ENCODE peak calls at places on chromosomes 4 and X, in six cellular contexts. M is tibial artery; X is right cardiac atrium; C is psoas muscle; L is CD4-positive, CD25-positive, alpha-beta regulatory T cell; Z is BJ. N is an unnamed sample.

GRCh38 chr4:179595671-179596410 is 2153.6 kb upstream of the AGA start:
- DNase-seq in M (no peak), X (no peak), C (no peak), L (no peak), Z (no peak), N (peak; percentile 24)

GRCh38 chrX:45765726-45766125 is 565.0 kb upstream of the DIPK2B start:
- DNase-seq in M (no peak), X (no peak), C (no peak), L (no peak), Z (no peak), N (no peak)

GRCh38 chr4:40301592-40301991 is 33.5 kb upstream of the CHRNA9 start:
- DNase-seq in M (peak; percentile 16), X (no peak), C (no peak), L (peak; percentile 66), Z (no peak), N (no peak)

GRCh38 chr4:142883433-142883832 is 37.3 kb upstream of the INPP4B start:
- DNase-seq in M (no peak), X (no peak), C (no peak), L (no peak), Z (no peak), N (no peak)

GRCh38 chr4:15006416-15007024 is 4.2 kb downstream of the CPEB2 start:
- DNase-seq in M (no peak), X (no peak), C (no peak), L (no peak), Z (no peak), N (no peak)

GRCh38 chrX:18415386-18415785 is 10.0 kb upstream of the CDKL5 start:
- DNase-seq in M (no peak), X (no peak), C (no peak), L (no peak), Z (no peak), N (peak; percentile 13)

GRCh38 chrX:40100141-40100536 is 2.4 kb upstream of the BCOR start:
- DNase-seq in M (peak; percentile 68), X (peak; percentile 78), C (no peak), L (no peak), Z (no peak), N (no peak)

GRCh38 chr4:145132521-145133098 is 34.5 kb downstream of the ABCE1 start:
- DNase-seq in M (no peak), X (no peak), C (no peak), L (no peak), Z (no peak), N (peak; percentile 28)

GRCh38 chrX:40471965-40472648 is 108.7 kb upstream of the ATP6AP2 start:
- DNase-seq in M (no peak), X (peak; percentile 55), C (no peak), L (no peak), Z (peak; percentile 39), N (peak; percentile 12)

GRCh38 chr4:63787326-63787725 is 621.9 kb downstream of the TECRL start:
- DNase-seq in M (no peak), X (no peak), C (no peak), L (no peak), Z (no peak), N (no peak)

GRCh38 chr4:183798249-183798920 is 106.7 kb upstream of the STOX2 start:
- DNase-seq in M (no peak), X (peak; percentile 51), C (no peak), L (no peak), Z (no peak), N (no peak)
- H3K4me3 ChIP-seq in M (peak overlapping the region; percentile 51), X (peak overlapping the region; percentile 76), C (peak overlapping the region; percentile 70), L (no peak overlapping the region), Z (no peak overlapping the region), N (no peak overlapping the region)

GRCh38 chrX:68500105-68500504 is 1.3 kb downstream of the YIPF6 start:
- DNase-seq in M (no peak), X (no peak), C (no peak), L (no peak), Z (no peak), N (no peak)
- H3K4me3 ChIP-seq in M (peak overlapping the region; percentile 75), X (no peak overlapping the region), C (peak overlapping the region; percentile 85), L (peak overlapping the region; percentile 90), Z (no peak overlapping the region), N (peak overlapping the region; percentile 84)

DNA sequence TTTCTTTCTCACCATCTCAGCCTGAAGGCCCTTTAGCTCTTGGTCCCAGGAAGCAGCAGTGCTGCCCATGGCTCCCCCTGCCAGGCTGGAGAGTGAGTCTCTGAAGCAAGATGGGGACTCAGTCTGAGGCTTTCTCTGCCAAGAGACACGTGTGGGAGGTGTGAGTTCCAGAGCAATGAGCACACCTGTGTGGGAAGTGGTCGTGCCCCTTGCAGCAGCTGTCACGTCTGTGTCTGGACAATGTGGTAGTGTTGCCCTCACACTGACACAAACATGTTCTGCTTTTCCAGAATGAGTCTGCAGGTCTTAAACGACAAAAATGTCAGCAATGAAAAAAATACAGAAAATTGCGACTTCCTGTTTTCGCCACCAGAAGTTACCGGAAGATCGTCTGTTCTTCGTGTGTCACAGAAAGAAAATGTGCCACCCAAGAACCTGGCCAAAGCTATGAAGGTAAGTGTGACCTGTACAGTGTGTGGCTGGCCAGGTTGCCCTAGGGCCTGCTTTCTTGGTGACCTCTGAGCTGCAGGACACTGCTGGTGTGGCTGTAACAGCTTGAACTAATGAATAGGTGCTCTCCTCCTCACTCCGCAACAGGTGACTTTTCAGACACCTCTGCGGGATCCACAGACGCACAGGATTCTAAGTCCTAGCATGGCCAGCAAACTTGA is 1.9 kb downstream of the TACC3 start:
- DNase-seq in M (no peak), X (no peak), C (peak; percentile 44), L (no peak), Z (no peak), N (no peak)
- H3K4me3 ChIP-seq in M (peak overlapping the region; percentile 9), X (no peak overlapping the region), C (no peak overlapping the region), L (peak overlapping the region; percentile 92), Z (no peak overlapping the region), N (peak overlapping the region; percentile 57)

GRCh38 chr4:95547708-95548471 is 883 bp downstream of the UNC5C start:
- DNase-seq in M (peak; percentile 71), X (peak; percentile 73), C (peak; percentile 54), L (no peak), Z (no peak), N (peak; percentile 0)
- H3K4me3 ChIP-seq in M (peak overlapping the region; percentile 81), X (peak overlapping the region; percentile 75), C (peak overlapping the region; percentile 66), L (no peak overlapping the region), Z (no peak overlapping the region), N (peak overlapping the region; percentile 63)

N was measured in foreskin fibroblast.